ENCODE peak calls at places on chromosomes 3 and 15, in five cellular contexts. C is fibroblast of lung, D is IMR-90, X is BE2C, T is colonic mucosa. Q is an unnamed sample.

GRCh38 chr3:64224826-64225606 is at the start of gene PRICKLE2:
- DNase-seq in C (peak; percentile 90), D (peak; percentile 96), X (peak; percentile 61), T (peak; percentile 61), Q (no peak)

GRCh38 chr15:60379466-60380274 is 18.1 kb downstream of the ANXA2 start:
- DNase-seq in C (peak; percentile 92), D (peak; percentile 98), X (no peak), T (peak; percentile 44), Q (peak; percentile 73)

GRCh38 chr3:42905740-42906084 is 230 bp upstream of the ZNF662 start:
- DNase-seq in C (peak; percentile 4), D (no peak), X (no peak), T (no peak), Q (no peak)

GRCh38 chr15:66720206-66721010 is 18.4 kb downstream of the SMAD6 start:
- DNase-seq in C (peak; percentile 72), D (peak; percentile 82), X (no peak), T (no peak), Q (peak; percentile 63)

GRCh38 chr3:144229237-144229830 is 257.7 kb downstream of the DIPK2A start:
- DNase-seq in C (no peak), D (no peak), X (no peak), T (no peak), Q (peak; percentile 60)

GRCh38 chr15:79523266-79523665 is 91.1 kb downstream of the MINAR1 start:
- DNase-seq in C (no peak), D (no peak), X (peak; percentile 25), T (no peak), Q (no peak)

GRCh38 chr3:157333551-157333991 is 103.1 kb upstream of the PTX3 start:
- DNase-seq in C (peak; percentile 82), D (peak; percentile 90), X (no peak), T (no peak), Q (no peak)

GRCh38 chr3:27623085-27623753 is 98.9 kb downstream of the EOMES start:
- DNase-seq in C (no peak), D (peak; percentile 28), X (no peak), T (no peak), Q (peak; percentile 26)

GRCh38 chr15:74950078-74951000 is 6.2 kb downstream of the RPP25 start:
- DNase-seq in C (peak; percentile 74), D (peak; percentile 67), X (peak; percentile 79), T (peak; percentile 87), Q (peak; percentile 69)

GRCh38 chr3:79005084-79005483 is 762.7 kb downstream of the ROBO1 start:
- DNase-seq in C (no peak), D (no peak), X (no peak), T (no peak), Q (no peak)

GRCh38 chr3:15708882-15709677 is 88.7 kb downstream of the ANKRD28 start:
- DNase-seq in C (peak; percentile 48), D (peak; percentile 78), X (no peak), T (no peak), Q (peak; percentile 73)

GRCh38 chr3:123493912-123494311 is 45.0 kb upstream of the ADCY5 start:
- DNase-seq in C (no peak), D (no peak), X (no peak), T (no peak), Q (no peak)

GRCh38 chr15:59160880-59161593 is 45.6 kb upstream of the LDHAL6B start:
- DNase-seq in C (peak; percentile 44), D (peak; percentile 20), X (peak; percentile 53), T (no peak), Q (no peak)

GRCh38 chr3:190491533-190492054 is 22.3 kb upstream of the IL1RAP start:
- DNase-seq in C (no peak), D (no peak), X (no peak), T (no peak), Q (peak; percentile 82)

GRCh38 chr15:32898991-32899613 is 181.3 kb downstream of the GREM1 start:
- DNase-seq in C (no peak), D (no peak), X (peak; percentile 15), T (peak; percentile 26), Q (no peak)

GRCh38 chr3:192545346-192545745 is 182.0 kb downstream of the FGF12 start:
- DNase-seq in C (no peak), D (no peak), X (no peak), T (no peak), Q (peak; percentile 77)

GRCh38 chr3:184525337-184526157 is 36.0 kb upstream of the EPHB3 start:
- DNase-seq in C (no peak), D (no peak), X (no peak), T (peak; percentile 27), Q (peak; percentile 63)

GRCh38 chr3:114567774-114568173 is 273.9 kb downstream of the TIGIT start:
- DNase-seq in C (no peak), D (no peak), X (no peak), T (no peak), Q (no peak)

GRCh38 chr15:40787344-40787841 is 17.6 kb downstream of the C15orf62 start:
- DNase-seq in C (peak; percentile 57), D (peak; percentile 62), X (no peak), T (peak; percentile 88), Q (peak; percentile 97)

GRCh38 chr15:78455749-78456148 is 17.7 kb downstream of the IREB2 start:
- DNase-seq in C (peak; percentile 22), D (no peak), X (peak; percentile 33), T (no peak), Q (no peak)

GRCh38 chr3:172042136-172042535 is 2.8 kb downstream of the FNDC3B start:
- DNase-seq in C (no peak), D (no peak), X (no peak), T (no peak), Q (no peak)

GRCh38 chr3:42655980-42656679 is 2.6 kb downstream of the ZBTB47 start:
- DNase-seq in C (peak; percentile 48), D (peak; percentile 45), X (no peak), T (no peak), Q (peak; percentile 56)

GRCh38 chr3:25153130-25153529 is 274.9 kb upstream of the RARB start:
- DNase-seq in C (no peak), D (no peak), X (no peak), T (no peak), Q (peak; percentile 18)

GRCh38 chr3:88785841-88786240 is 321.6 kb upstream of the EPHA3 start:
- DNase-seq in C (no peak), D (no peak), X (no peak), T (no peak), Q (peak; percentile 63)
- H3K4me3 ChIP-seq in C (no peak overlapping the region), D (no peak overlapping the region), X (no peak overlapping the region), T (no peak overlapping the region), Q (no peak overlapping the region)

GRCh38 chr3:23985752-23986544 is 40.9 kb downstream of the NR1D2 start:
- DNase-seq in C (no peak), D (no peak), X (no peak), T (no peak), Q (no peak)

GRCh38 chr3:23984934-23985333 is 39.8 kb downstream of the NR1D2 start:
- DNase-seq in C (no peak), D (no peak), X (no peak), T (no peak), Q (no peak)

GRCh38 chr3:23991236-23992050 is 46.4 kb downstream of the NR1D2 start:
- DNase-seq in C (peak; percentile 46), D (peak; percentile 24), X (peak; percentile 6), T (no peak), Q (no peak)

GRCh38 chr3:23992051-23992628 is 47.1 kb downstream of the NR1D2 start:
- DNase-seq in C (peak; percentile 51), D (peak; percentile 55), X (peak; percentile 33), T (no peak), Q (peak; percentile 89)

DNA sequence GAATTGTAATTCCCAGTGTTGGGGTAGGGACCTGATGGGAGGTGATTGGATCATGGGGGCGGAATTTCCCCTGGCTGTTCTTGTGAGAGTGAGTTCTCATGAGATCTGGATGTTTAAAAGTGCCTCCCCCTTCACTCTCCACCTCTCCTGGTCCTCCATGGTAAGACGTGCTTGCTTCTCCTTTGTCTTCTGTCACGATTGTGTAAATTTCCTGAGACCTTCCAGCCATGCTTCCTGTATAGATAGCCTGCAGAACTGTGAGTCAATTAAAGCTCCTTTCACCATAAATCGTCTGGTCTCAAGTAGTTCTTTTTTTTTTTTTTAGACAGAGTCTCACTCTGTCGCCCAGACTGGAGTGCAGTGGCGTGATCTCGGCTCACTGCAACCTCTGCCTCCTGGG is 42.3 kb downstream of the NR1D2 start:
- DNase-seq in C (no peak), D (no peak), X (no peak), T (no peak), Q (no peak)
- TF ChIP-seq CTCF in C (no peak), D (no peak), X (no peak), T (no peak), Q (no peak)

GRCh38 chr3:128072454-128073184 is 20.4 kb downstream of the SEC61A1 start:
- DNase-seq in C (no peak), D (no peak), X (no peak), T (peak; percentile 17), Q (no peak)

GRCh38 chr3:128073185-128073725 is 21.0 kb downstream of the SEC61A1 start:
- DNase-seq in C (no peak), D (no peak), X (no peak), T (peak; percentile 16), Q (no peak)

GRCh38 chr3:128070898-128071591 is 18.8 kb downstream of the SEC61A1 start:
- DNase-seq in C (no peak), D (no peak), X (no peak), T (no peak), Q (no peak)

GRCh38 chr3:128073807-128074206 is 21.6 kb downstream of the SEC61A1 start:
- DNase-seq in C (no peak), D (no peak), X (no peak), T (no peak), Q (peak; percentile 57)

DNA sequence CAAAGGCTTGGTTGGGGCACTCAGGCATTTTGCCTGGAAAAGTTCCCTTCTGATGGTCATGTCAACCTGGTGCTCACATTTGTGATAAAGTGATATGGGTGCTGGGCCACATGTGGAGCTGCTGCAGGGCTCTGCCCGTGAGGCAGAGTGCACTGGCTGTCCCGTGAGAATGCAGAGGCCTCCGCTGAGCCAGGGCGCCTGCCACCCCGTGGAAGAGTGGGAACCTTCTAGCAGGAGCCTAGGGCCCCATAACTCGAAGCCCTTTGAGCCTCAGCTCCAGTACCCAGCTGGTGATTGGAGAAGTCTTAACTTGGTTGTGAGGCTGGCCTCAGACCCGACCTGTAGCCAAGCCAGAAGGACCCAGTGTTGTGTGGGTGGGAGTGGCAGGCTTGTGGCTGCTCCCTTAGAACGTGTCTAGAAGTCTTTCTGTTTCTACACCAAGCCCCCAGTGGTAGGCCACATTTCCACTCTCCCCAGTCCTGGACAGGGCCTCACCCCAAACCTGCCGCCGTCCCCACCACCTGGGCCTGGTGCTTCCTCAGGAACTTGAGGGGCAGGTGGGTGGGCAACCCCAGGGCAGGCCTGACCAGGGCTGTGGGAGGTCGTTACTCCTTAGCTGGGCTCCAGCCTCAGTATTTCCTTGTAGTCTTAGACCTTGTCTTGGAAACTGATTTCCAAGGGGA is 19.7 kb downstream of the SEC61A1 start:
- DNase-seq in C (no peak), D (no peak), X (no peak), T (peak; percentile 17), Q (no peak)
- H3K36me3 ChIP-seq in C (peaks cover 46% of the 10 kb centered on the region), D (peaks cover 61% of the 10 kb centered on the region), X (peaks cover 76% of the 10 kb centered on the region), T (peaks cover 35% of the 10 kb centered on the region), Q (peaks cover 24% of the 10 kb centered on the region)

DNA sequence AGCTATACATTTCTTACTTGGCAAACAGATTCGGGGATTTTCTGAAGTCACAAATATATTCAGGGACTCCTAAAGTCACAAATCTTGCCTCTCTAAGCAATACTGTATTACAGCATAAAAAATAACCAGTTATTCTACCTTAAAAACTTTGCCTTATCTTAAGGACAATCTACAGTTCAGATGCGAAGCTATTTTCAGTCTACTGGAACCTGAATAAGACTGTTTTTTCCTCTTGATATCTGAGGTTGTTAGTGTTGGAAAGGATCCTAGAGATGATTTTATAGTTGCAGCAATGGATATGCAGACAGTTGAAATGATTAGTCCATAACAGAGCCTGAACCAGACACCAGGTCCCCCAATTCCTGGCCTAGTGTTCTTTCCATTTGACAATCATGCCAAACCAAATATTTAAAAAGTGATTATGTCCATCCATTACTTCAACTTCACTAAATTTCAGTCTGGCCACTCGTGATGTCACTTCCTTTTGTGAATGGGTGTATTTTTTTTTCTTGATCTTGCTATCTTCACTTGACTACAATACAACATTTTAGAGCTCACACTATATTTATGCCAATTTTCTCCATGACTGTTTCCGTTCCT is 1.8 kb downstream of the HDGFL3 start:
- DNase-seq in C (peak; percentile 70), D (peak; percentile 63), X (no peak), T (no peak), Q (no peak)
- H3K4me3 ChIP-seq in C (peak overlapping the region; percentile 86), D (peak overlapping the region; percentile 97), X (peak overlapping the region; percentile 83), T (no peak overlapping the region), Q (peak overlapping the region; percentile 83)